ENCODE peak calls at places on chromosomes 4 and X, in seven cellular contexts. N is iPS DF 6.9; G is cardiac fibroblast; D is amniotic epithelial cell; F is activated T-helper 1 cell treated with anti-CD3 and anti-CD28 coated beads, Interleukin-2, amount 50 U/mL, for 16 hours; Y is GM04504; X is cardiac septum. W is an unnamed sample.

GRCh38 chrX:123993326-123993725 is 31.8 kb downstream of the STAG2 start:
- DNase-seq in N (no peak), G (peak; percentile 86), D (peak; percentile 73), F (no peak), Y (peak; percentile 16), X (no peak), W (no peak)

GRCh38 chrX:10828640-10829039 is 208.3 kb upstream of the MID1 start:
- DNase-seq in N (no peak), G (no peak), D (no peak), F (no peak), Y (no peak), X (no peak), W (no peak)

GRCh38 chr4:73518340-73518739 is 36.8 kb downstream of the AFM start:
- DNase-seq in N (no peak), G (no peak), D (no peak), F (no peak), Y (no peak), X (no peak), W (no peak)

GRCh38 chrX:74613350-74614192 is 853 bp downstream of the RLIM start:
- DNase-seq in N (no peak), G (peak; percentile 50), D (peak; percentile 50), F (no peak), Y (no peak), X (no peak), W (no peak)

GRCh38 chr4:108466936-108467902 is 153.2 kb upstream of the RPL34 start:
- DNase-seq in N (no peak), G (peak; percentile 68), D (peak; percentile 71), F (no peak), Y (peak; percentile 52), X (no peak), W (no peak)

GRCh38 chr4:67131224-67131623 is 414.1 kb downstream of the CENPC start:
- DNase-seq in N (no peak), G (peak; percentile 3), D (peak; percentile 47), F (no peak), Y (no peak), X (no peak), W (no peak)

GRCh38 chrX:135632353-135632752 is 81.1 kb upstream of the CT45A1 start:
- DNase-seq in N (no peak), G (no peak), D (no peak), F (no peak), Y (no peak), X (no peak), W (no peak)

GRCh38 chrX:104565791-104566687 is at the start of gene IL1RAPL2:
- DNase-seq in N (peak; percentile 35), G (peak; percentile 22), D (peak; percentile 16), F (no peak), Y (no peak), X (no peak), W (no peak)

GRCh38 chrX:79259073-79259689 is 108.0 kb downstream of the ITM2A start:
- DNase-seq in N (no peak), G (no peak), D (no peak), F (peak; percentile 21), Y (no peak), X (no peak), W (no peak)

GRCh38 chr4:123603165-123603564 is 206.6 kb downstream of the SPRY1 start:
- DNase-seq in N (no peak), G (peak; percentile 67), D (peak; percentile 71), F (no peak), Y (no peak), X (no peak), W (no peak)

GRCh38 chr4:38745881-38746280 is 36.9 kb downstream of the TLR10 start:
- DNase-seq in N (no peak), G (no peak), D (no peak), F (no peak), Y (no peak), X (no peak), W (no peak)

GRCh38 chrX:118153270-118153669 is 36.7 kb upstream of the KLHL13 start:
- DNase-seq in N (no peak), G (no peak), D (no peak), F (no peak), Y (no peak), X (no peak), W (no peak)

GRCh38 chr4:2797545-2798305 is 4.8 kb downstream of the SH3BP2 start:
- DNase-seq in N (no peak), G (no peak), D (no peak), F (no peak), Y (no peak), X (peak; percentile 77), W (no peak)

GRCh38 chrX:69305333-69306062 is 140.2 kb upstream of the PJA1 start:
- DNase-seq in N (peak; percentile 35), G (no peak), D (no peak), F (no peak), Y (no peak), X (no peak), W (no peak)

GRCh38 chrX:129777218-129777768 is 2.5 kb upstream of the SASH3 start:
- DNase-seq in N (no peak), G (no peak), D (no peak), F (peak; percentile 63), Y (no peak), X (peak; percentile 90), W (no peak)

GRCh38 chr4:107838763-107839162 is 14.0 kb downstream of the SGMS2 start:
- DNase-seq in N (no peak), G (peak; percentile 71), D (peak; percentile 68), F (no peak), Y (no peak), X (no peak), W (no peak)

GRCh38 chr4:129468624-129469023 is 372.7 kb downstream of the C4orf33 start:
- DNase-seq in N (no peak), G (no peak), D (no peak), F (no peak), Y (no peak), X (no peak), W (no peak)

GRCh38 chr4:42371306-42372063 is 25.8 kb upstream of the SHISA3 start:
- DNase-seq in N (peak; percentile 11), G (peak; percentile 83), D (peak; percentile 37), F (no peak), Y (peak; percentile 3), X (no peak), W (no peak)

GRCh38 chr4:123127218-123127617 is 204.8 kb upstream of the NUDT6 start:
- DNase-seq in N (no peak), G (peak; percentile 70), D (peak; percentile 55), F (no peak), Y (no peak), X (no peak), W (no peak)

GRCh38 chr4:84750260-84750955 is 167.5 kb downstream of the CDS1 start:
- DNase-seq in N (no peak), G (peak; percentile 74), D (peak; percentile 67), F (no peak), Y (peak; percentile 20), X (no peak), W (no peak)

GRCh38 chr4:158824425-158825274 is 55.8 kb downstream of the FNIP2 start:
- DNase-seq in N (no peak), G (peak; percentile 42), D (peak; percentile 48), F (no peak), Y (no peak), X (no peak), W (no peak)

GRCh38 chr4:150212927-150213326 is 134.7 kb downstream of the DCLK2 start:
- DNase-seq in N (no peak), G (no peak), D (no peak), F (no peak), Y (no peak), X (no peak), W (no peak)

GRCh38 chr4:6011686-6012085 is 6.5 kb downstream of the C4orf50 start:
- DNase-seq in N (no peak), G (no peak), D (no peak), F (no peak), Y (no peak), X (no peak), W (no peak)

GRCh38 chr4:101695176-101695575 is 95.4 kb upstream of the BANK1 start:
- DNase-seq in N (no peak), G (peak; percentile 8), D (peak; percentile 14), F (no peak), Y (no peak), X (no peak), W (no peak)

GRCh38 chrX:40148439-40149285 is 50.9 kb upstream of the BCOR start:
- DNase-seq in N (no peak), G (no peak), D (peak; percentile 61), F (no peak), Y (no peak), X (no peak), W (no peak)

GRCh38 chrX:47540754-47541538 is 20.1 kb upstream of the ARAF start:
- DNase-seq in N (peak; percentile 47), G (peak; percentile 93), D (peak; percentile 93), F (no peak), Y (peak; percentile 75), X (peak; percentile 83), W (peak; percentile 79)

GRCh38 chr4:155566241-155566823 is 100.3 kb upstream of the GUCY1A1 start:
- DNase-seq in N (no peak), G (peak; percentile 14), D (peak; percentile 88), F (no peak), Y (peak; percentile 28), X (no peak), W (no peak)

GRCh38 chr4:150149381-150149780 is 71.1 kb downstream of the DCLK2 start:
- DNase-seq in N (no peak), G (peak; percentile 29), D (no peak), F (no peak), Y (peak; percentile 73), X (no peak), W (no peak)

GRCh38 chrX:15399901-15400500 is 15.8 kb upstream of the VEGFD start:
- DNase-seq in N (no peak), G (no peak), D (no peak), F (no peak), Y (no peak), X (no peak), W (no peak)

GRCh38 chr4:171814545-171814944 is 1.3 kb downstream of the GALNTL6 start:
- DNase-seq in N (no peak), G (no peak), D (no peak), F (no peak), Y (no peak), X (no peak), W (no peak)

GRCh38 chrX:46637937-46638336 is 64.4 kb downstream of the CHST7 start:
- DNase-seq in N (no peak), G (no peak), D (peak; percentile 40), F (no peak), Y (no peak), X (no peak), W (no peak)

GRCh38 chr4:180057891-180058643 is 2185.1 kb upstream of the TENM3 start:
- DNase-seq in N (no peak), G (peak; percentile 14), D (no peak), F (no peak), Y (no peak), X (peak; percentile 75), W (peak; percentile 88)

W was measured in mesenteric fat pad.